ENCODE peak calls at places on chromosomes 2 and 18, in six cellular contexts. M is NCI-H460; T is Right ventricle myocardium inferior; H is AML-193; L is Ammon's horn; Y is activated CD4-positive, alpha-beta memory T cell treated with anti-CD3 and anti-CD28 coated beads, Interleukin-2, amount 10 ng/mL, durations not matched to agents 7 days and 5 days. B is an unnamed sample.

GRCh38 chr2:232977438-232977971 is 35.6 kb downstream of the NGEF start:
- DNase-seq in M (no peak), T (no peak), H (no peak), L (no peak), Y (no peak), B (no peak)

GRCh38 chr2:134365356-134365755 is 111.5 kb downstream of the MGAT5 start:
- DNase-seq in M (no peak), T (no peak), H (peak), L (no peak), Y (no peak), B (no peak)

GRCh38 chr2:27379840-27380625 is 501 bp downstream of the ZNF513 start:
- DNase-seq in M (peak), T (peak), H (peak), L (peak), Y (peak), B (peak)

GRCh38 chr18:6057604-6058003 is 162.3 kb upstream of the TMEM200C start:
- DNase-seq in M (no peak), T (no peak), H (no peak), L (no peak), Y (no peak), B (no peak)

GRCh38 chr2:217709496-217710217 is 293.1 kb downstream of the TNS1 start:
- DNase-seq in M (no peak), T (no peak), H (no peak), L (no peak), Y (no peak), B (no peak)

GRCh38 chr2:10721344-10722251 is at the start of gene ATP6V1C2:
- DNase-seq in M (peak), T (no peak), H (no peak), L (no peak), Y (no peak), B (peak)

GRCh38 chr2:229869226-229869625 is 52.6 kb downstream of the TRIP12 start:
- DNase-seq in M (no peak), T (no peak), H (no peak), L (no peak), Y (no peak), B (no peak)

GRCh38 chr2:19899853-19900525 is 1.8 kb downstream of the TTC32 start:
- DNase-seq in M (no peak), T (no peak), H (no peak), L (no peak), Y (no peak), B (no peak)

GRCh38 chr2:19607400-19607799 is 249.0 kb upstream of the OSR1 start:
- DNase-seq in M (no peak), T (no peak), H (no peak), L (no peak), Y (no peak), B (no peak)

GRCh38 chr2:222318026-222318711 is 19.4 kb upstream of the PAX3 start:
- DNase-seq in M (peak), T (no peak), H (peak), L (peak), Y (peak), B (peak)

GRCh38 chr18:48045744-48046143 is 115.3 kb upstream of the SMAD2 start:
- DNase-seq in M (no peak), T (no peak), H (no peak), L (no peak), Y (no peak), B (no peak)

GRCh38 chr2:73776869-73777519 is 2.9 kb downstream of the DUSP11 start:
- DNase-seq in M (no peak), T (no peak), H (no peak), L (no peak), Y (no peak), B (no peak)

GRCh38 chr2:233838726-233839446 is 15.4 kb downstream of the HJURP start:
- DNase-seq in M (no peak), T (no peak), H (no peak), L (no peak), Y (peak), B (no peak)

GRCh38 chr2:88845772-88846661 is 154.5 kb downstream of the RPIA start:
- DNase-seq in M (no peak), T (no peak), H (no peak), L (no peak), Y (no peak), B (no peak)

GRCh38 chr2:189526936-189527654 is 53.5 kb downstream of the SLC40A1 start:
- DNase-seq in M (no peak), T (no peak), H (no peak), L (no peak), Y (no peak), B (no peak)

GRCh38 chr2:8416172-8416571 is 265.7 kb upstream of the ID2 start:
- DNase-seq in M (no peak), T (no peak), H (no peak), L (no peak), Y (no peak), B (no peak)

GRCh38 chr2:217223222-217223930 is 363.5 kb upstream of the TNP1 start:
- DNase-seq in M (peak), T (no peak), H (peak), L (no peak), Y (peak), B (no peak)

GRCh38 chr2:120545521-120546076 is 190.1 kb upstream of the GLI2 start:
- DNase-seq in M (no peak), T (no peak), H (no peak), L (no peak), Y (no peak), B (no peak)

GRCh38 chr18:32775628-32776027 is 2.8 kb upstream of the KLHL14 start:
- DNase-seq in M (no peak), T (no peak), H (no peak), L (no peak), Y (no peak), B (peak)

GRCh38 chr18:44725300-44726096 is 44.8 kb downstream of the SETBP1 start:
- DNase-seq in M (peak), T (no peak), H (no peak), L (no peak), Y (peak), B (no peak)

GRCh38 chr18:10062941-10063300 is 149.1 kb downstream of the VAPA start:
- DNase-seq in M (no peak), T (no peak), H (no peak), L (no peak), Y (no peak), B (no peak)

GRCh38 chr18:79200546-79201268 is 131.5 kb downstream of the ATP9B start:
- DNase-seq in M (no peak), T (no peak), H (no peak), L (peak), Y (no peak), B (no peak)

GRCh38 chr18:21629089-21629832 is 17.1 kb downstream of the SNRPD1 start:
- DNase-seq in M (no peak), T (no peak), H (no peak), L (no peak), Y (no peak), B (no peak)

GRCh38 chr2:198453866-198454265 is 649.5 kb downstream of the PLCL1 start:
- DNase-seq in M (no peak), T (no peak), H (no peak), L (no peak), Y (no peak), B (no peak)

GRCh38 chr2:144745424-144745823 is 225.5 kb upstream of the ZEB2 start:
- DNase-seq in M (no peak), T (no peak), H (no peak), L (no peak), Y (no peak), B (no peak)

GRCh38 chr2:60386436-60386835 is 167.0 kb downstream of the BCL11A start:
- DNase-seq in M (no peak), T (no peak), H (no peak), L (no peak), Y (no peak), B (no peak)

GRCh38 chr18:21991081-21991534 is 178.3 kb upstream of the GATA6 start:
- DNase-seq in M (no peak), T (no peak), H (no peak), L (no peak), Y (no peak), B (no peak)

GRCh38 chr18:27549335-27550039 is 364.4 kb upstream of the CHST9 start:
- DNase-seq in M (no peak), T (no peak), H (no peak), L (no peak), Y (no peak), B (no peak)